ENCODE peak calls at places on chromosomes 2 and 18, in four cellular contexts. T is IMR-90, H is WERI-Rb-1, M is tibial nerve. D is an unnamed sample.

GRCh38 chr18:72985686-72986085 is 117.9 kb upstream of the NETO1 start:
- DNase-seq in T (no peak), H (no peak), M (no peak), D (no peak)

GRCh38 chr18:36572135-36572856 is 256.5 kb downstream of the TPGS2 start:
- DNase-seq in T (peak; percentile 49), H (peak; percentile 55), M (peak; percentile 27), D (peak; percentile 23)

GRCh38 chr2:180413331-180413730 is 406.2 kb upstream of the CWC22 start:
- DNase-seq in T (no peak), H (no peak), M (no peak), D (no peak)

GRCh38 chr2:30257266-30258214 is 26.2 kb downstream of the LBH start:
- DNase-seq in T (no peak), H (no peak), M (no peak), D (no peak)

GRCh38 chr2:101805146-101806088 is 107.9 kb downstream of the MAP4K4 start:
- DNase-seq in T (peak; percentile 83), H (no peak), M (no peak), D (no peak)

GRCh38 chr2:64186698-64187605 is 42.7 kb upstream of the PELI1 start:
- DNase-seq in T (peak; percentile 10), H (no peak), M (no peak), D (no peak)

GRCh38 chr2:97748397-97748796 is 35.0 kb downstream of the ZAP70 start:
- DNase-seq in T (no peak), H (peak; percentile 95), M (no peak), D (no peak)

GRCh38 chr2:207330912-207331311 is 165.2 kb upstream of the KLF7 start:
- DNase-seq in T (peak; percentile 97), H (no peak), M (no peak), D (no peak)

GRCh38 chr2:1993711-1994682 is 249.7 kb upstream of the PXDN start:
- DNase-seq in T (no peak), H (no peak), M (no peak), D (no peak)

GRCh38 chr2:1991706-1992245 is 247.5 kb upstream of the PXDN start:
- DNase-seq in T (no peak), H (no peak), M (no peak), D (no peak)

GRCh38 chr2:1990724-1991123 is 246.4 kb upstream of the PXDN start:
- DNase-seq in T (no peak), H (no peak), M (no peak), D (no peak)

GRCh38 chr2:1991126-1991525 is 246.8 kb upstream of the PXDN start:
- DNase-seq in T (no peak), H (no peak), M (no peak), D (no peak)

GRCh38 chr2:1992280-1992679 is 248.0 kb upstream of the PXDN start:
- DNase-seq in T (no peak), H (no peak), M (no peak), D (no peak)
- H3K27me3 ChIP-seq in T (no peaks in the 10 kb centered on the region), H (no peaks in the 10 kb centered on the region), M (no peaks in the 10 kb centered on the region), D (no peaks in the 10 kb centered on the region)

DNA sequence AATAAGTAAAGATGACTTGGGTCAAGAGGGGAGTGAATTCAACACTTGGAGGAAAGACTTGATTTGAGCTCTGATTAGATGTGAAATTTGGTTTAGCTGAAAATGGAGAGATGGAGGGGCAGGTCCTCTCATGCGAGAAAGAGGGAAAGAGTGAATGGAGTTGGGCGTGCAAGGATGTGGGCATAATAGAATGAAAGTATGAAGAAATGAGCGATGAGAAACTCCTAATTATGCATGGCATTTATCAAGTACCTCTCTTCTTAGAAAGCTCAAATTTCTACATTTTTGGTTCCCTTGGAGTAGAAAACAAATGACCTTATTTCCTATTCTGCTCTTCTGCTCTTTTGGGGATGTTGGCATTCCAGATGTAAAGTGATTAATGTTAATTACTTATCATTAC is 161.5 kb downstream of the PHLPP1 start:
- DNase-seq in T (no peak), H (no peak), M (no peak), D (no peak)
- H3K36me3 ChIP-seq in T (no peaks in the 10 kb centered on the region), H (no peaks in the 10 kb centered on the region), M (no peaks in the 10 kb centered on the region), D (no peaks in the 10 kb centered on the region)

GRCh38 chr2:73982140-73982617 is 2.5 kb upstream of the TET3 start:
- DNase-seq in T (peak; percentile 53), H (no peak), M (no peak), D (peak; percentile 41)
- H3K4me3 ChIP-seq in T (no peak overlapping the region), H (no peak overlapping the region), M (no peak overlapping the region), D (peak overlapping the region; percentile 61)

GRCh38 chr18:79800353-79801180 is 2.8 kb downstream of the KCNG2 start:
- DNase-seq in T (no peak), H (no peak), M (no peak), D (no peak)

GRCh38 chr18:79799619-79800352 is 2.0 kb downstream of the KCNG2 start:
- DNase-seq in T (no peak), H (peak; percentile 95), M (no peak), D (no peak)

GRCh38 chr18:79802298-79802697 is 4.6 kb downstream of the KCNG2 start:
- DNase-seq in T (no peak), H (no peak), M (no peak), D (no peak)

GRCh38 chr18:79801641-79802040 is 3.9 kb downstream of the KCNG2 start:
- DNase-seq in T (no peak), H (no peak), M (no peak), D (no peak)

GRCh38 chr18:79801217-79801616 is 3.5 kb downstream of the KCNG2 start:
- DNase-seq in T (no peak), H (no peak), M (no peak), D (no peak)
- H3K27me3 ChIP-seq in T (peaks cover 30% of the 10 kb centered on the region), H (peaks cover 3% of the 10 kb centered on the region), M (peaks cover 48% of the 10 kb centered on the region), D (peaks cover 14% of the 10 kb centered on the region)

DNA sequence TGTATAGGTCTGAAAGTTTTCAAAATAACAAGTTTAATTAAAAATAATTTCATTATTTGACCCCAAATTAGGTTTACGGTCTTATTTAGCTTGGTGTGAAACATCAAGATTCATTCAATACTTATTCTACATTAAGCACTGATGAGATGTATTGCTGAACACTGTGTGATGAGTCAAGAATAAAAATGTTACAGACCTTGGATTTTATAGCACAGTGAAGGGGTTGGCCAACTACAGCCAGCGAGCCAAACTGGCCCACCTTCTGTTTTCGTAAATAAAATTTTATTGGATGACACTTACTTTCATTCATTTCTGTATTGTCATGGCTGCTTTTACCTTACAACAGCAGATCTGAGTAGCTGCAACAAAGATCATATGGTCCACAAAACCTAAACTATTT is 8.3 kb downstream of the PPP4R1 start:
- DNase-seq in T (no peak), H (no peak), M (no peak), D (no peak)
- H3K36me3 ChIP-seq in T (peaks cover 3% of the 10 kb centered on the region), H (peaks cover 6% of the 10 kb centered on the region), M (no peaks in the 10 kb centered on the region), D (no peaks in the 10 kb centered on the region)